ENCODE peak calls at places on chromosome 4, in ten cellular contexts. P is uterus, O is EL, V is NCI-H774, S is lung, E is DMS53, G is NCI-H1930, R is posterior vena cava, H is ecto neural progenitor cell, M is RWPE1. X is an unnamed sample.

GRCh38 chr4:2186865-2187172 is 55.1 kb downstream of the HAUS3 start:
- DNase-seq in M (no peak), H (no peak), O (no peak), V (no peak), P (no peak), S (no peak), G (no peak), R (no peak), E (no peak), X (no peak)

GRCh38 chr4:185142563-185142910 is 529 bp upstream of the SLC25A4 start:
- DNase-seq in G (no peak), P (no peak), H (no peak), M (no peak), S (no peak), R (no peak), E (peak), O (no peak), V (no peak), X (no peak)

GRCh38 chr4:33628296-33628695 is 2616.0 kb downstream of the ARAP2 start:
- DNase-seq in S (no peak), H (no peak), V (no peak), G (no peak), M (no peak), O (no peak), R (no peak), P (no peak), E (no peak), X (no peak)

GRCh38 chr4:112540695-112541094 is 24.7 kb upstream of the NEUROG2 start:
- DNase-seq in H (no peak), S (no peak), V (no peak), M (no peak), P (no peak), G (no peak), E (no peak), R (no peak), O (no peak), X (no peak)

GRCh38 chr4:92253550-92253949 is 50.2 kb upstream of the GRID2 start:
- DNase-seq in S (no peak), G (no peak), E (no peak), P (no peak), H (no peak), O (no peak), R (no peak), M (no peak), V (no peak), X (no peak)

GRCh38 chr4:69640289-69640688 is 847 bp upstream of the UGT2A2 start:
- DNase-seq in E (no peak), P (no peak), O (no peak), R (no peak), H (no peak), S (no peak), M (no peak), G (no peak), V (no peak), X (no peak)

GRCh38 chr4:158796370-158797140 is 27.7 kb downstream of the FNIP2 start:
- DNase-seq in O (peak), S (no peak), R (peak), E (no peak), M (no peak), G (no peak), V (no peak), H (no peak), P (no peak), X (no peak)

GRCh38 chr4:156545003-156545785 is 426.4 kb downstream of the PDGFC start:
- DNase-seq in H (no peak), O (no peak), E (no peak), M (no peak), V (no peak), P (no peak), G (no peak), R (no peak), S (no peak), X (no peak)

GRCh38 chr4:154124539-154125255 is 335.8 kb upstream of the SFRP2 start:
- DNase-seq in O (peak), G (no peak), E (no peak), R (no peak), P (no peak), M (peak), V (no peak), H (no peak), S (no peak), X (no peak)

X was measured in GM06990.